ENCODE peak calls at places on chromosomes 5 and 9, in four cellular contexts. G, J, R and W are unnamed samples.
A peak's percentile ranks its signal among the peaks of the same experiment; 100 is the strongest.

GRCh38 chr9:107628444-107628843 is 138.9 kb upstream of the KLF4 start:
- DNase-seq in G (no peak), J (no peak), R (no peak), W (no peak)

GRCh38 chr9:8730618-8731017 is 931.0 kb upstream of the DMAC1 start:
- DNase-seq in G (no peak), J (no peak), R (no peak), W (no peak)

GRCh38 chr5:66945389-66946349 is 250.9 kb downstream of the CD180 start:
- DNase-seq in G (no peak), J (no peak), R (no peak), W (no peak)

GRCh38 chr5:131773805-131774204 is 23.0 kb downstream of the FNIP1 start:
- DNase-seq in G (no peak), J (no peak), R (no peak), W (no peak)

GRCh38 chr9:69519470-69520240 is 152.5 kb downstream of the APBA1 start:
- DNase-seq in G (no peak), J (no peak), R (no peak), W (no peak)

GRCh38 chr5:66658516-66658915 is 62.3 kb downstream of the MAST4 start:
- DNase-seq in G (no peak), J (no peak), R (no peak), W (no peak)

GRCh38 chr9:97484134-97484533 is 17.3 kb upstream of the TMOD1 start:
- DNase-seq in G (no peak), J (no peak), R (no peak), W (no peak)

GRCh38 chr9:123568691-123569342 is 212.8 kb downstream of the CRB2 start:
- DNase-seq in G (peak; percentile 37), J (no peak), R (no peak), W (no peak)

GRCh38 chr5:144421411-144421810 is 250.7 kb downstream of the KCTD16 start:
- DNase-seq in G (no peak), J (no peak), R (no peak), W (no peak)

GRCh38 chr9:13786131-13786530 is 506.6 kb upstream of the MPDZ start:
- DNase-seq in G (no peak), J (no peak), R (no peak), W (no peak)

GRCh38 chr5:177610770-177611445 is 11.0 kb downstream of the B4GALT7 start:
- DNase-seq in G (no peak), J (no peak), R (no peak), W (no peak)

GRCh38 chr9:135693265-135693664 is 6.0 kb downstream of the SOHLH1 start:
- DNase-seq in G (no peak), J (no peak), R (no peak), W (no peak)
- H3K27ac ChIP-seq in G (no peak overlapping the region), J (no peak overlapping the region), R (no peak overlapping the region), W (no peak overlapping the region)

DNA sequence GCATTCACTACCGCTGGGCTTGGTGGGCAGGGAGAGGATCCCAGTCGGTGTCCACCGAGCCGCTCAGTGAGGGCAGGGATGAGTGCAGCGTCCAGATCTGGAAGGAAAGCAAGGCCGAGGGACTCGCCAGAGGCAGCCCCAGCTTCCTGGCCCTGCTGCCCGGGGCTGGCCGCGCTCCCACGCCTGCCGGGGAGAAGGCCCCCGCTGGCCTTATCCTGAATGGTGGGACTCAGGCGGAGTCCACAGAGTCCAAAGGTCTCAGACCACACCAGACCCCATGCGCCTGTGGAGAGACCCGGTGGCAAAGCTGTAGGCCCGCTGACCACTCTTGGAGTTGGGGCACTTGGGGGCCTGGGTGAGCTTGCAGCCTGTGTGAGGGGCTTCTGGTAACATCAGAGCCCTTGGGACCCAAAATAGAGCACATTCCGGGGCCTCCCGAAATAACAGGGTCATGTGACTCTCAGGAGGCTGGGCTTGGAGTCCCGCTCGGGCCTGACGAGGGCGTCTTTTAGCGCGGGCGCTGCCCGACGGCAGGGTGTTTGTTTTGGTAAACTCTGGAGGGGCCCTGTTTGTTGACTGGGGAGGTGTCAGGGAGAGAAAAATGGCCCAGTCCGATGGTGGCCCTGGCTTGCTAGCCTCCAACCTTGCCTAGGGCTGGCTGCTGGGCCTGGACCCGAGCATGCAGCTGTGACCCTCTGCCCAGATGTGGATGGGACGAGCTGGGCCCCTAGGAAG is 2.8 kb downstream of the RXRA start:
- DNase-seq in G (peak; percentile 55), J (no peak), R (no peak), W (peak; percentile 71)
- TF ChIP-seq POLR2A in G (peak; percentile 31), J (no peak), R (no peak), W (no peak)

GRCh38 chr9:134059661-134060395 is 8.0 kb downstream of the BRD3 start:
- DNase-seq in G (no peak), J (no peak), R (peak; percentile 46), W (peak; percentile 55)

GRCh38 chr9:134059188-134059641 is 8.6 kb downstream of the BRD3 start:
- DNase-seq in G (no peak), J (no peak), R (no peak), W (peak; percentile 6)

GRCh38 chr9:134057751-134058701 is 9.8 kb downstream of the BRD3 start:
- DNase-seq in G (no peak), J (no peak), R (peak; percentile 19), W (peak; percentile 7)

GRCh38 chr9:134057311-134057665 is 10.5 kb downstream of the BRD3 start:
- DNase-seq in G (no peak), J (no peak), R (no peak), W (peak; percentile 5)

GRCh38 chr9:134058716-134059115 is 9.1 kb downstream of the BRD3 start:
- DNase-seq in G (no peak), J (no peak), R (peak; percentile 43), W (no peak)
- TF ChIP-seq POLR2AphosphoS5 in G (no peak), J (no peak), R (no peak), W (no peak)

GRCh38 chr5:123610665-123611406 is 98.9 kb downstream of the CSNK1G3 start:
- DNase-seq in G (peak; percentile 26), J (peak; percentile 54), R (no peak), W (no peak)
- H3K27ac ChIP-seq in G (no peak overlapping the region), J (no peak overlapping the region), R (no peak overlapping the region), W (no peak overlapping the region)

GRCh38 chr9:131698715-131699053 is 41.2 kb downstream of the RAPGEF1 start:
- DNase-seq in G (no peak), J (no peak), R (no peak), W (no peak)

GRCh38 chr9:131700076-131700475 is 39.8 kb downstream of the RAPGEF1 start:
- DNase-seq in G (no peak), J (no peak), R (no peak), W (no peak)

GRCh38 chr9:131696163-131696439 is 43.8 kb downstream of the RAPGEF1 start:
- DNase-seq in G (no peak), J (no peak), R (no peak), W (no peak)

GRCh38 chr9:131697097-131697496 is 42.8 kb downstream of the RAPGEF1 start:
- DNase-seq in G (no peak), J (no peak), R (no peak), W (no peak)

GRCh38 chr9:131697908-131698714 is 41.8 kb downstream of the RAPGEF1 start:
- DNase-seq in G (no peak), J (no peak), R (no peak), W (no peak)
- TF ChIP-seq POLR2A in G (no peak), J (no peak), R (no peak), W (no peak)

DNA sequence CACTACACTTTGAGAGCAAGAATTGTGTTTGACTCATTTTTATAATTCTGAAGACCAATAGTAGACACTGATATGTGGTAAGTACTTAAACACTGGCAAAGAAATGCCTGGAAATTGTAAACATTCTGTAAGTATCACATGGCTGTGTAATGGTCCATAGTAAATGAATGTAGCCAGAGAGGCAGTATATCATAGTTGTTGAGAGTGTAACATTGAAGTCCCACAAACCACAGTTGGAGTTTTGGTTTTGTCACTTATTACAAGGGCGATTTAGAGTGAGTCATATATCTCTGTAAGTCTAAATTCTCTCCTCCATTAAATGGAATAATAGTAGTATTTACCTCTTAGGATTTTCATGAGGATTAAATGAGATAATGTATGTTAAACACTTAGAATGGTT is 181.1 kb upstream of the MEF2C start:
- DNase-seq in G (no peak), J (no peak), R (no peak), W (no peak)
- TF ChIP-seq POLR2AphosphoS5 in G (no peak), J (no peak), R (no peak), W (no peak)

DNA sequence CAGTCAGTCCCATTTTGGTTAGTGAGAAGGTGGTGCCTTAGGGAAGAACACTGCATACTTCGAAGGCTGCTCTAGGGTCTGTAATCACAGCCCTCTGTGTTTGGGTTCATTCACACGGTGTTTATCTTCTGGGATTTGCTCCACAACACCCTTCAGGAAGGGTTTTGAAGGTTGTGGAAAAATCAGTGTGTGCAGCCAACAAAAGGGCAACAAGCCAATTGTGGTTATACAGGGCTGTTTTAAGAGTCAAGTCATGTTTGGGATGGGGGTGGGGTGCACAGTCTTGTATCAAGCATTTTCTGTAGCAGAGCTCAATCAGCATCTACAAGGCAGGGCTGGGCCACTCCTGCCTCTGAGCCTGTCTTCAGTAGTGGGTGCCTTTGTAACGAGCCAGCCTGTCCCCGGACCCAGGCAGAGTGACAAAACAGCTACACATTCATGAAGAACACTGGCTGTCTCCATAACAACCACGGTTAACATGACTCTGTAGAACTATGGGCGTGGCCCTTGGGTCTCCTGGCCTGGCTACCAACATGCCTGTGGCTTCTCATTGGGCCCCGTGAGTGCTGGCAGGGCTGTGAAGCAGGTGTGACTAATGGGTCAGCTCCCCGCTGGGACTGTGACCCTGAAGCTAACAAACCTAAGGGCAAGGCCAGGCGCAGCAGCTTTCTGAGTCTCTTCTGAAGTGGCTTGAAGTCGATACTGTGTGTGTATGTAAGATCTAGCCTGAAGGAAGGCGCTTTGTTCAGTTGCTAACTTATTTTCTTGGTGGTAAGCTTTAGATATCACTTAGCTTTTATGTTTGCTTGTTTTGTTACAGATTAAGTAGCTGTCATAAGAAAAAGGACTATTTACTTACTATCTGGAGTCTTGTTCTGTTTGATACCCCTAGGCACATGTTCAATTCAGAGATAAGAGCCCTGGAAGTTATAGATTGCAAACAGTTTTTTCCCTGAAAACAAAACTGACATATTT is 27.9 kb upstream of the GOLM1 start:
- DNase-seq in G (peak; percentile 57), J (peak; percentile 96), R (peak; percentile 85), W (peak; percentile 80)
- H3K27ac ChIP-seq in G (no peak overlapping the region), J (peak overlapping the region; percentile 31), R (peak overlapping the region; percentile 85), W (peak overlapping the region; percentile 19)

GRCh38 chr5:87268126-87268969 is 665 bp downstream of the RASA1 start:
- DNase-seq in G (peak; percentile 57), J (peak; percentile 56), R (peak; percentile 61), W (peak; percentile 77)
- TF ChIP-seq POLR2A in G (peak; percentile 19), J (no peak), R (no peak), W (peak; percentile 25)